ENCODE peak calls at places on chromosomes 7 and 10, in eight cellular contexts. K, J, D, P, T, F, I and R are unnamed samples.

GRCh38 chr10:102673961-102674511 is 29.8 kb downstream of the TRIM8 start:
- DNase-seq in K (peak; percentile 78), J (peak; percentile 77), D (no peak), P (peak; percentile 58), T (peak; percentile 61), F (no peak), I (peak; percentile 82), R (peak; percentile 86)

GRCh38 chr7:24817339-24817738 is 60.1 kb upstream of the GSDME start:
- DNase-seq in K (no peak), J (no peak), D (no peak), P (no peak), T (no peak), F (no peak), I (no peak), R (no peak)

GRCh38 chr7:96303686-96304443 is 18.0 kb downstream of the SLC25A13 start:
- DNase-seq in K (no peak), J (no peak), D (no peak), P (peak; percentile 47), T (peak; percentile 82), F (no peak), I (no peak), R (no peak)

GRCh38 chr7:464712-465461 is 54.8 kb downstream of the PDGFA start:
- DNase-seq in K (no peak), J (no peak), D (no peak), P (peak; percentile 75), T (peak; percentile 43), F (peak; percentile 79), I (peak; percentile 73), R (peak; percentile 82)

GRCh38 chr7:2873686-2874551 is 29.8 kb upstream of the GNA12 start:
- DNase-seq in K (peak; percentile 64), J (no peak), D (no peak), P (peak; percentile 83), T (peak; percentile 87), F (peak; percentile 89), I (no peak), R (no peak)

GRCh38 chr7:128406986-128407589 is 2.7 kb downstream of the IMPDH1 start:
- DNase-seq in K (no peak), J (no peak), D (no peak), P (no peak), T (no peak), F (no peak), I (no peak), R (no peak)

GRCh38 chr7:22784346-22784745 is 38.3 kb downstream of the TOMM7 start:
- DNase-seq in K (no peak), J (no peak), D (no peak), P (no peak), T (no peak), F (no peak), I (no peak), R (no peak)

GRCh38 chr10:114276671-114277070 is 37.6 kb downstream of the VWA2 start:
- DNase-seq in K (no peak), J (no peak), D (no peak), P (no peak), T (no peak), F (peak; percentile 39), I (no peak), R (peak; percentile 69)

GRCh38 chr10:96524745-96525144 is 11.0 kb upstream of the TLL2 start:
- DNase-seq in K (no peak), J (no peak), D (no peak), P (no peak), T (no peak), F (no peak), I (no peak), R (no peak)

GRCh38 chr7:129865093-129865931 is 87.4 kb downstream of the UBE2H start:
- DNase-seq in K (no peak), J (no peak), D (no peak), P (no peak), T (no peak), F (no peak), I (no peak), R (no peak)

GRCh38 chr7:25926891-25927625 is 224.9 kb upstream of the NFE2L3 start:
- DNase-seq in K (no peak), J (no peak), D (no peak), P (no peak), T (no peak), F (no peak), I (no peak), R (no peak)

GRCh38 chr10:3090914-3091313 is 23.6 kb downstream of the PFKP start:
- DNase-seq in K (no peak), J (no peak), D (peak; percentile 57), P (no peak), T (peak; percentile 32), F (no peak), I (no peak), R (no peak)

GRCh38 chr7:148912151-148912550 is 28.1 kb upstream of the EZH2 start:
- DNase-seq in K (no peak), J (no peak), D (no peak), P (no peak), T (no peak), F (no peak), I (no peak), R (no peak)

GRCh38 chr10:386751-387693 is 251.8 kb downstream of the ZMYND11 start:
- DNase-seq in K (no peak), J (no peak), D (no peak), P (no peak), T (no peak), F (no peak), I (no peak), R (no peak)

GRCh38 chr7:18648849-18649758 is 153.6 kb downstream of the HDAC9 start:
- DNase-seq in K (no peak), J (no peak), D (no peak), P (no peak), T (no peak), F (no peak), I (no peak), R (no peak)

GRCh38 chr7:4169505-4169904 is 512.6 kb upstream of the FOXK1 start:
- DNase-seq in K (no peak), J (no peak), D (no peak), P (no peak), T (no peak), F (no peak), I (no peak), R (no peak)

GRCh38 chr7:78434281-78434680 is 635.7 kb downstream of the PHTF2 start:
- DNase-seq in K (no peak), J (no peak), D (no peak), P (no peak), T (no peak), F (no peak), I (no peak), R (no peak)

GRCh38 chr10:131980757-131981428 is 830 bp downstream of the BNIP3 start:
- DNase-seq in K (no peak), J (no peak), D (no peak), P (no peak), T (no peak), F (peak; percentile 73), I (peak; percentile 67), R (peak; percentile 83)

GRCh38 chr7:82050134-82050533 is 280.3 kb upstream of the HGF start:
- DNase-seq in K (no peak), J (no peak), D (no peak), P (peak; percentile 72), T (peak; percentile 88), F (no peak), I (no peak), R (no peak)

GRCh38 chr7:30877010-30877740 is 34.5 kb upstream of the AQP1 start:
- DNase-seq in K (no peak), J (no peak), D (no peak), P (no peak), T (no peak), F (peak; percentile 73), I (no peak), R (no peak)

GRCh38 chr7:82810558-82811259 is 352.0 kb downstream of the PCLO start:
- DNase-seq in K (no peak), J (no peak), D (no peak), P (peak; percentile 81), T (peak; percentile 59), F (no peak), I (no peak), R (no peak)

GRCh38 chr10:110354322-110354766 is 49.6 kb upstream of the SMNDC1 start:
- DNase-seq in K (peak; percentile 54), J (peak; percentile 32), D (peak; percentile 95), P (peak; percentile 91), T (peak; percentile 64), F (peak; percentile 58), I (peak; percentile 81), R (peak; percentile 93)

GRCh38 chr10:114822771-114823463 is 1.3 kb downstream of the FHIP2A start:
- DNase-seq in K (no peak), J (no peak), D (no peak), P (no peak), T (no peak), F (no peak), I (no peak), R (no peak)

GRCh38 chr10:76026176-76026771 is 594.9 kb downstream of the LRMDA start:
- DNase-seq in K (no peak), J (no peak), D (no peak), P (no peak), T (no peak), F (no peak), I (no peak), R (no peak)

GRCh38 chr7:159092701-159093121 is 52.0 kb downstream of the VIPR2 start:
- DNase-seq in K (no peak), J (no peak), D (no peak), P (no peak), T (no peak), F (no peak), I (peak; percentile 50), R (peak; percentile 55)

GRCh38 chr10:32957341-32958084 is 517 bp downstream of the ITGB1 start:
- DNase-seq in K (peak; percentile 78), J (no peak), D (peak; percentile 74), P (no peak), T (no peak), F (peak; percentile 68), I (peak; percentile 77), R (peak; percentile 92)

GRCh38 chr10:114379631-114380041 is 24.7 kb downstream of the AFAP1L2 start:
- DNase-seq in K (no peak), J (no peak), D (no peak), P (no peak), T (no peak), F (no peak), I (peak; percentile 45), R (no peak)

GRCh38 chr10:24465124-24465874 is 256.4 kb downstream of the KIAA1217 start:
- DNase-seq in K (no peak), J (no peak), D (peak; percentile 36), P (no peak), T (peak; percentile 43), F (no peak), I (no peak), R (no peak)

GRCh38 chr10:129756912-129757861 is 206.9 kb downstream of the EBF3 start:
- DNase-seq in K (no peak), J (no peak), D (no peak), P (no peak), T (no peak), F (no peak), I (peak; percentile 59), R (peak; percentile 33)

GRCh38 chr7:16785846-16786245 is 19.0 kb downstream of the AGR2 start:
- DNase-seq in K (no peak), J (no peak), D (no peak), P (no peak), T (no peak), F (no peak), I (no peak), R (no peak)

GRCh38 chr7:129664029-129665012 is 52.8 kb downstream of the NRF1 start:
- DNase-seq in K (peak; percentile 57), J (no peak), D (no peak), P (peak; percentile 59), T (peak; percentile 32), F (no peak), I (no peak), R (no peak)

GRCh38 chr7:94239661-94240234 is 154.9 kb upstream of the COL1A2 start:
- DNase-seq in K (no peak), J (no peak), D (no peak), P (no peak), T (no peak), F (peak; percentile 27), I (no peak), R (no peak)

GRCh38 chr10:81082621-81083376 is 545.1 kb downstream of the SH2D4B start:
- DNase-seq in K (no peak), J (no peak), D (no peak), P (no peak), T (no peak), F (peak; percentile 8), I (no peak), R (no peak)

GRCh38 chr7:47400741-47401206 is 181.1 kb downstream of the TNS3 start:
- DNase-seq in K (no peak), J (no peak), D (no peak), P (no peak), T (no peak), F (peak; percentile 53), I (peak; percentile 25), R (peak; percentile 71)